ENCODE peak calls at places on chromosomes 13 and 19, in ten cellular contexts. Q is uterus; X is left ventricle myocardium inferior; D is heart right ventricle; R is breast epithelium; K is CD8-positive, alpha-beta T cell; L is neural progenitor cell; M is WTC11; S is Peyer's patch; Y is heart left ventricle. P is an unnamed sample.

GRCh38 chr13:33740134-33740538 is 77.8 kb upstream of the RFC3 start:
- DNase-seq in M (no peak), Y (no peak), L (no peak), K (no peak), Q (no peak), S (no peak), X (no peak), D (no peak), R (no peak), P (no peak)

GRCh38 chr19:8696993-8697392 is 1.6 kb downstream of the ACTL9 start:
- DNase-seq in S (no peak), D (no peak), K (no peak), L (no peak), Q (no peak), R (no peak), M (no peak), X (no peak), Y (no peak), P (no peak)

GRCh38 chr19:6707011-6707657 is 13.3 kb downstream of the C3 start:
- DNase-seq in X (no peak), L (no peak), D (no peak), R (no peak), S (peak), M (no peak), K (no peak), Y (no peak), Q (no peak), P (no peak)

GRCh38 chr13:57491318-57491717 is 140.2 kb upstream of the PCDH17 start:
- DNase-seq in L (no peak), Y (no peak), S (no peak), X (no peak), M (no peak), Q (no peak), R (no peak), K (no peak), D (no peak), P (no peak)

GRCh38 chr13:74206061-74206561 is 71.9 kb upstream of the KLF12 start:
- DNase-seq in D (no peak), L (peak), X (no peak), Y (no peak), S (no peak), R (peak), M (no peak), K (no peak), Q (no peak), P (no peak)

GRCh38 chr13:65656740-65657329 is 1573.3 kb downstream of the PCDH9 start:
- DNase-seq in Q (no peak), X (no peak), Y (no peak), K (no peak), R (no peak), D (no peak), S (no peak), L (no peak), M (no peak), P (no peak)

GRCh38 chr13:112605531-112605990 is 17.6 kb upstream of the TUBGCP3 start:
- DNase-seq in R (no peak), Q (no peak), L (no peak), X (no peak), M (no peak), S (no peak), Y (no peak), K (no peak), D (no peak), P (no peak)

GRCh38 chr13:97015661-97016350 is 21.5 kb upstream of the OXGR1 start:
- DNase-seq in L (no peak), X (no peak), S (no peak), M (no peak), K (no peak), R (no peak), Y (no peak), Q (no peak), D (no peak), P (no peak)

GRCh38 chr13:87376081-87376480 is 295.1 kb upstream of the SLITRK5 start:
- DNase-seq in R (no peak), L (no peak), K (no peak), Q (no peak), Y (no peak), S (no peak), X (no peak), D (no peak), M (no peak), P (no peak)

GRCh38 chr19:50333235-50333736 is 4.1 kb upstream of the KCNC3 start:
- DNase-seq in Q (peak), S (peak), D (peak), R (peak), M (peak), X (peak), Y (peak), K (peak), L (peak), P (peak)

GRCh38 chr19:49355890-49356289 is 6.3 kb downstream of the TEAD2 start:
- DNase-seq in K (no peak), R (peak), M (no peak), L (no peak), X (peak), Y (no peak), Q (peak), D (no peak), S (no peak), P (no peak)

GRCh38 chr13:40682449-40683240 is 16.2 kb upstream of the FOXO1 start:
- DNase-seq in K (no peak), D (no peak), M (no peak), L (peak), X (no peak), R (no peak), Y (no peak), Q (no peak), S (no peak), P (no peak)

GRCh38 chr13:44575741-44576395 is at the start of gene TSC22D1:
- DNase-seq in M (peak), Y (peak), K (peak), L (peak), Q (peak), R (no peak), X (peak), S (peak), D (peak), P (peak)

GRCh38 chr19:28586501-28586900 is 626.5 kb downstream of the UQCRFS1 start:
- DNase-seq in L (no peak), S (no peak), D (no peak), Q (no peak), M (no peak), X (no peak), Y (no peak), R (no peak), K (no peak), P (no peak)

GRCh38 chr19:55537741-55538111 is 793 bp upstream of the SBK2 start:
- DNase-seq in Q (no peak), X (no peak), M (no peak), K (no peak), R (no peak), S (no peak), Y (no peak), D (no peak), L (peak), P (no peak)

GRCh38 chr19:10292206-10292788 is 2.5 kb downstream of the ICAM5 start:
- DNase-seq in S (peak), M (peak), K (peak), Q (peak), X (peak), R (peak), L (peak), Y (peak), D (peak), P (peak)

GRCh38 chr13:114140131-114140908 is 7.9 kb upstream of the RASA3 start:
- DNase-seq in L (no peak), Y (no peak), K (no peak), D (no peak), S (peak), X (no peak), M (peak), R (no peak), Q (no peak), P (no peak)

GRCh38 chr13:46032341-46032740 is 20.2 kb downstream of the ZC3H13 start:
- DNase-seq in L (no peak), R (no peak), S (no peak), K (no peak), X (no peak), M (no peak), Y (no peak), D (no peak), Q (no peak), P (no peak)

GRCh38 chr13:48151766-48152165 is 56.9 kb upstream of the MED4 start:
- DNase-seq in R (no peak), Q (no peak), K (no peak), Y (no peak), L (no peak), M (no peak), X (no peak), S (no peak), D (no peak), P (no peak)

GRCh38 chr19:40623403-40624239 is 22.5 kb downstream of the LTBP4 start:
- DNase-seq in S (peak), D (no peak), X (no peak), M (peak), L (peak), Y (peak), Q (peak), K (no peak), R (no peak), P (no peak)

GRCh38 chr19:50909240-50910070 is 1.7 kb downstream of the KLK4 start:
- DNase-seq in L (peak), S (peak), Q (no peak), D (no peak), K (no peak), M (peak), Y (no peak), X (no peak), R (peak), P (peak)

GRCh38 chr13:105627270-105627669 is 908.2 kb downstream of the EFNB2 start:
- DNase-seq in K (no peak), X (no peak), Q (no peak), D (no peak), M (no peak), L (no peak), Y (no peak), R (no peak), S (no peak), P (no peak)

GRCh38 chr19:40601061-40601973 is at the start of gene LTBP4:
- DNase-seq in Y (peak), D (peak), R (no peak), M (no peak), X (peak), Q (peak), K (no peak), S (peak), L (peak), P (no peak)

GRCh38 chr13:33186851-33187250 is 98.7 kb downstream of the STARD13 start:
- DNase-seq in R (no peak), X (no peak), D (no peak), L (no peak), K (no peak), Q (no peak), M (no peak), Y (no peak), S (no peak), P (no peak)

GRCh38 chr13:70249332-70250064 is 141.2 kb upstream of the KLHL1 start:
- DNase-seq in Q (no peak), L (peak), S (no peak), M (no peak), X (no peak), K (no peak), D (no peak), Y (no peak), R (no peak), P (no peak)

GRCh38 chr13:27482996-27483395 is 32.6 kb upstream of the MTIF3 start:
- DNase-seq in X (no peak), K (no peak), Y (no peak), M (no peak), Q (no peak), R (no peak), D (no peak), L (no peak), S (no peak), P (no peak)

GRCh38 chr13:113786262-113786841 is 27.3 kb downstream of the TMEM255B start:
- DNase-seq in L (no peak), M (no peak), X (no peak), R (no peak), D (no peak), Y (no peak), S (peak), K (no peak), Q (no peak), P (no peak)

GRCh38 chr13:109678459-109678858 is 107.9 kb downstream of the IRS2 start:
- DNase-seq in K (no peak), X (no peak), Q (no peak), M (no peak), S (no peak), R (no peak), Y (no peak), L (no peak), D (no peak), P (no peak)

GRCh38 chr13:97615266-97615665 is 181.3 kb downstream of the RAP2A start:
- DNase-seq in R (no peak), S (no peak), Q (no peak), D (no peak), X (no peak), M (no peak), K (no peak), Y (no peak), L (no peak), P (no peak)

GRCh38 chr13:75850915-75851314 is 214.8 kb downstream of the LMO7 start:
- DNase-seq in R (no peak), X (no peak), D (no peak), Q (no peak), S (no peak), M (no peak), Y (no peak), L (no peak), K (no peak), P (no peak)

GRCh38 chr13:80251403-80251802 is 89.5 kb downstream of the SPRY2 start:
- DNase-seq in R (no peak), D (peak), Y (no peak), S (no peak), L (peak), K (no peak), X (no peak), M (no peak), Q (no peak), P (no peak)

GRCh38 chr13:35378939-35379338 is 97.5 kb downstream of the MAB21L1 start:
- DNase-seq in L (no peak), S (no peak), R (no peak), K (no peak), M (no peak), Q (no peak), Y (no peak), D (no peak), X (no peak), P (no peak)

GRCh38 chr13:42395066-42395821 is 123.3 kb downstream of the AKAP11 start:
- DNase-seq in Y (no peak), X (no peak), K (no peak), D (no peak), M (no peak), R (no peak), Q (no peak), L (no peak), S (no peak), P (no peak)

GRCh38 chr13:41780736-41781708 is 179.9 kb downstream of the VWA8 start:
- DNase-seq in X (no peak), Y (no peak), M (no peak), S (no peak), L (no peak), D (peak), R (peak), K (no peak), Q (no peak), P (no peak)

GRCh38 chr13:93289047-93289446 is 62.4 kb downstream of the GPC6 start:
- DNase-seq in K (no peak), Y (no peak), L (no peak), S (no peak), X (no peak), D (no peak), R (no peak), M (no peak), Q (no peak), P (no peak)

GRCh38 chr19:47225746-47226425 is 5.1 kb downstream of the BBC3 start:
- DNase-seq in S (peak), D (peak), K (peak), X (peak), R (peak), L (peak), M (peak), Y (peak), Q (peak), P (peak)
- TF ChIP-seq CTCF in S (peak), D (peak), K (peak), X (peak), R (peak), L (peak), M (no peak), Y (peak), Q (peak), P (peak)

DNA sequence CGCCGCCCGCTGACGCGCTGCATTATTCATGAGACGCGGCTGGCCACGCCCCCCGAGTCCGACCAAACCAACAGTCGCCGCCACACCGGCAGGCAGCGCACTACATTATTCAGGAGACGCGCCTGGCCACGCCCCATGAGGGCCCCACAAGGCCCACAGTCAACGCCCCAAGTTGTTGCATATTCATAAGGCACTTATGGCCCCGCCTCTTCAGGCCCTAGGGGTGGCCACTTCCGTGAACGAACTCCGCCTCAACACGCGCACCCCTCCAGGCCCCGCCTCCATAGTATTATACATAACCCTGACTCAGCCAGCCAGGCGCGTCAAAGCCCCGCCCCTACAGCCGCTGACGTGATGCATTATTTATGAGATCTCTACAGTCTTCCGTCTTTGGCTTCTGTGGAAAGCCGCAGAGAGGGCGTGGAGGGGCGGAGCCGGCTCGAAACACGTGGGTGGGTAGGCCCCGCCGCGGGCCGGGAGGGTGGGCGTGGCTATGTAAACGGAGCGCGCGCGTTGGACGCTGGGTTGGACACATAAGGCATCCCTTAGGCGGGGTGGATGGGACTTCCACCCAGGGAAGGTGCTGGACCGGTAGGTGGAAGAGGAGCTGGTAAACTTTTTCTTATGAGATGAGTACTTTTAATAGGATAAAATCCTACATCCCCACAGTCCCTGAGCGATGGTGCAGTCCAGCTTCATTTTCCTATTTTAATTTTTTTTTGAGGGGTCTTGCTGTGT is 423 bp upstream of the ELL start:
- DNase-seq in Y (peak), S (peak), L (peak), R (peak), Q (peak), M (peak), D (peak), X (peak), K (peak), P (peak)
- TF ChIP-seq CTCF in Y (peak), S (peak), L (no peak), R (peak), Q (peak), M (no peak), D (peak), X (no peak), K (no peak), P (peak)

DNA sequence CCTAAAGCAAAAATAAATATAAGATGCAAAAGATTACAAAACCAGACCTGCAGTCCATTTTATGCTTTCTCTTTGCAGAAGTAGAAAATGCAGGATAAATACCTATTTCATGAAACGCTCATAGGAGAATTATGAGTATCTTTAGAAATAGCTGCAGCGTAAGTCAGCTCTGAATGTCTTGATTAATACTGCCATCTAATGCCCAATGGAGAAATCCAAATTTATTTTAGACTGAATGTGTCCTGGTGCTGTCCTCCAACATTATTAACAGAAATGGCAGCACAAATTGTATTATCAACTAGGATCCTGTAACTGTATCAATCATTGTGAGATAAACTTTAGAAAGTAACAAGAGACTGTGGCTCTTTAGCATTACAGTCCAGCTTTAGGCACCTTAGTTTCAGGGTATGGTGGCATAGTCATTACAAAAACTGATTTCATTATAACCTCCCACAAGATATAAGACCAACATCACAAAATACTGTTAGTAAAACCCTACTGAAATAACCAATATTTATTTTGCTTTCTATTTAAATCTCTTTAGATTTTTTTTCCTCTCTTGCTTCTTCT is 162.1 kb upstream of the MIR17HG start:
- DNase-seq in K (no peak), X (no peak), M (no peak), S (no peak), R (no peak), Q (no peak), Y (no peak), D (no peak), L (peak), P (no peak)
- TF ChIP-seq CTCF in K (no peak), X (peak), M (no peak), S (peak), R (no peak), Q (no peak), Y (peak), D (peak), L (peak), P (peak)

DNA sequence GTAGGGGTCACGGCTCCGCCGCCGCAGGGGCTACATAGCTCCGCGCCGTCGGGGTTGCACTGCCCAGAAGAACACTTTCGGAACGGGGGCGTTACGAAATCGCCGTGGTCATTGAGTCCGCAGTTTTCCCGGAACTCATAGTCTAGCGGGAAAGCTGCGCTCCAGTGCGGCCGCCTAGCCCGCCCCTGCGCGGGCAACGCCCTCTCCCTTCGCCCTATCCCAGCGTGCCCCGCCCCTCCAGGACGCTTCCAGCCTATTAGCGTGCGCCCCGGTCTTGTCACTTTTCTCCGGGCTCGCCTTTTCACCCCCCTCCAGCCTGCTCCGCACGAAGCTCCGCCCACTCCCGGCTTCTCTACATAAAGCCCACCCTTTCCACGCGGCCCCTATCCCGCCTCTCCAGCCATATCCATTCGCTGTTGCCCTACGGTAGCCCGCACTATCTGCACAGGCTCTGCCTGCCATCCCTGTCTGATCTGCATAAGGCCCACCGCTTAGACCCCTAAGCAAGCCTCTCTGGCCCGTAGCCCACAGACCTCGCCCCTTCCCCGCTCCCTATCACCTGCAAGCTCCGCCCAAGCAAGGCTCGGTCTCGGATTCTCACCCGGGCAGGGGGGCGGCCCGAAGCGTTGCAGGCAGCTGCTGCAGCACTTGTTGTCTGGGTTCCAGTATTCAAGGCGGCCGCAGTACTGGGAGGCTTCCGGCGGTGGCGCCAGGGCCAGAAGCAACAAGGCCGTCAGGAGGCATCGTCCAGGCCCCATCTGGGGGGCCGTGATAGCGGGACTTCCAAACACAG is 1.6 kb downstream of the IGFLR1 start:
- DNase-seq in L (peak), R (peak), Q (peak), X (peak), M (peak), Y (peak), K (peak), D (peak), S (peak), P (peak)
- TF ChIP-seq CTCF in L (peak), R (no peak), Q (no peak), X (peak), M (no peak), Y (no peak), K (no peak), D (no peak), S (no peak), P (no peak)

GRCh38 chr13:91313103-91313502 is 34.4 kb upstream of the MIR17HG start:
- DNase-seq in Y (no peak), X (no peak), L (peak), S (no peak), D (no peak), Q (no peak), M (no peak), K (no peak), R (no peak), P (no peak)
- TF ChIP-seq CTCF in Y (peak), X (peak), L (peak), S (peak), D (peak), Q (peak), M (peak), K (peak), R (no peak), P (peak)

DNA sequence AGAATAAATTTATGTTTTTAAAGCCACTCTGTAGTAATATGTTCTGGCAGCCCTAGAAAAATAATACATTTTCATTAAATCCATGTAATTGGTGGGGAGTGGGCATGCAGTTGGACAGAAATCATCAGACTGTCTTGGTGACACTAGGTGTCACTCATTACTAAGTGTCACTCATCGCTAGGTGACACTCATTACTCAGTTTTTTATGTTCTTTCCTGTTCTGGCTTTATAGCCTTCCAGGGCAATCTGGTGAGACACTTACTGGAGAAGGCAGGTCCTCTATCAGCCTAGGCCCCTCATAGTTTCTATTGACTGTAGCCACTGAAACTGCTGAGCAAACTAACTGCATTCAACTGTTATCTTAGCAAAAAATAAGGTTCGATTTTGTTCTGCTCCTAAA is 542.1 kb downstream of the SLITRK1 start:
- DNase-seq in L (no peak), Y (no peak), Q (no peak), R (no peak), X (no peak), S (no peak), D (no peak), M (no peak), K (no peak), P (no peak)
- TF ChIP-seq CTCF in L (peak), Y (no peak), Q (no peak), R (no peak), X (no peak), S (no peak), D (no peak), M (no peak), K (no peak), P (no peak)